ENCODE peak calls at places on chromosome X, in ten cellular contexts. J is pancreas; Q is GM20000; W is GM03348; T is ACHN; S is ELR; U is KG1; O is CD8-positive, alpha-beta memory T cell; Z is neural crest cell; X is GM13977. V is an unnamed sample.

GRCh38 chrX:125205084-125205917 is 114.4 kb upstream of the TEX13C start:
- DNase-seq in T (peak), Q (no peak), S (no peak), U (no peak), W (peak), O (no peak), J (peak), X (peak), Z (peak), V (peak)

GRCh38 chrX:22652596-22652995 is 347.2 kb upstream of the DDX53 start:
- DNase-seq in T (peak), O (no peak), J (no peak), X (no peak), U (no peak), Z (peak), Q (no peak), W (peak), S (peak), V (peak)

GRCh38 chrX:63657821-63658220 is 127.2 kb downstream of the ARHGEF9 start:
- DNase-seq in Z (no peak), S (peak), Q (no peak), O (no peak), U (no peak), J (peak), T (peak), X (no peak), W (peak), V (peak)

GRCh38 chrX:152573866-152574265 is 63.8 kb upstream of the GABRQ start:
- DNase-seq in J (no peak), T (no peak), U (no peak), Q (no peak), O (no peak), X (no peak), W (no peak), S (no peak), Z (no peak), V (no peak)

GRCh38 chrX:151402719-151403390 is 5.8 kb downstream of the VMA21 start:
- DNase-seq in U (no peak), O (no peak), Z (no peak), W (no peak), T (no peak), X (no peak), Q (no peak), S (no peak), J (peak), V (no peak)

GRCh38 chrX:154349979-154350378 is 24.5 kb downstream of the FLNA start:
- DNase-seq in S (no peak), Z (no peak), O (no peak), X (no peak), W (no peak), U (no peak), Q (no peak), J (no peak), T (no peak), V (no peak)

GRCh38 chrX:107871136-107871535 is 45.5 kb downstream of the MID2 start:
- DNase-seq in O (no peak), J (no peak), W (no peak), Z (no peak), T (peak), U (no peak), Q (no peak), X (no peak), S (no peak), V (no peak)

GRCh38 chrX:117996408-117996807 is 120.2 kb downstream of the KLHL13 start:
- DNase-seq in J (no peak), W (no peak), Q (no peak), O (no peak), T (no peak), S (no peak), X (no peak), Z (no peak), U (no peak), V (peak)

GRCh38 chrX:16112428-16112827 is 10.9 kb upstream of the GRPR start:
- DNase-seq in T (no peak), Q (no peak), Z (no peak), W (no peak), J (no peak), S (peak), U (no peak), X (no peak), O (no peak), V (no peak)

GRCh38 chrX:38311743-38312142 is 15.6 kb downstream of the RPGR start:
- DNase-seq in S (peak), O (no peak), T (no peak), J (no peak), X (no peak), Q (no peak), Z (no peak), W (no peak), U (no peak), V (no peak)

GRCh38 chrX:150372280-150372679 is 9.2 kb downstream of the MAMLD1 start:
- DNase-seq in Q (no peak), S (no peak), Z (no peak), U (no peak), O (no peak), J (no peak), X (no peak), T (no peak), W (no peak), V (no peak)

GRCh38 chrX:13177921-13178320 is 133.5 kb upstream of the FAM9C start:
- DNase-seq in S (no peak), T (no peak), X (no peak), Z (no peak), Q (no peak), O (no peak), J (no peak), U (no peak), W (no peak), V (no peak)

GRCh38 chrX:15269120-15269519 is 763 bp downstream of the ASB9 start:
- DNase-seq in Z (no peak), X (no peak), S (no peak), W (no peak), T (no peak), O (no peak), U (no peak), J (no peak), Q (no peak), V (peak)

GRCh38 chrX:34875204-34875603 is 67.4 kb upstream of the FAM47B start:
- DNase-seq in X (no peak), W (peak), Z (no peak), U (no peak), Q (no peak), O (no peak), T (no peak), J (no peak), S (peak), V (peak)

GRCh38 chrX:7927259-7928167 is at the start of gene PNPLA4:
- DNase-seq in S (peak), X (peak), J (peak), O (peak), Q (peak), Z (peak), U (peak), T (peak), W (peak), V (peak)

GRCh38 chrX:22081475-22082092 is 49.5 kb downstream of the PHEX start:
- DNase-seq in Q (no peak), T (peak), O (no peak), X (peak), Z (peak), J (peak), W (peak), S (peak), U (no peak), V (peak)

GRCh38 chrX:11435568-11435967 is 142.4 kb downstream of the AMELX start:
- DNase-seq in X (no peak), U (no peak), S (peak), J (no peak), O (no peak), Z (no peak), Q (no peak), W (peak), T (no peak), V (no peak)

GRCh38 chrX:53445977-53446376 is 11.8 kb upstream of the HSD17B10 start:
- DNase-seq in J (no peak), U (peak), Z (peak), Q (no peak), S (peak), W (peak), O (no peak), T (peak), X (peak), V (peak)

GRCh38 chrX:39212456-39212855 is 411.2 kb downstream of the MID1IP1 start:
- DNase-seq in J (no peak), T (no peak), W (no peak), O (no peak), X (no peak), S (no peak), Q (no peak), Z (no peak), U (no peak), V (peak)

GRCh38 chrX:84078991-84079390 is 109.0 kb downstream of the RPS6KA6 start:
- DNase-seq in U (no peak), X (no peak), W (no peak), O (no peak), Q (no peak), T (no peak), J (no peak), S (no peak), Z (no peak), V (no peak)

GRCh38 chrX:150692837-150693781 is at the start of gene MTMR1:
- DNase-seq in J (peak), S (peak), Q (peak), W (peak), Z (no peak), T (peak), U (no peak), O (peak), X (peak), V (peak)

GRCh38 chrX:97332963-97333362 is 449.3 kb downstream of the RPA4 start:
- DNase-seq in O (no peak), Z (no peak), X (no peak), J (no peak), W (peak), U (no peak), T (peak), Q (no peak), S (no peak), V (no peak)